ENCODE peak calls at places on chromosomes 7 and 10, in four cellular contexts. H, D, K and U are unnamed samples.

GRCh38 chr7:152383341-152384234 is 52.2 kb downstream of the KMT2C start:
- DNase-seq in H (peak; percentile 85), D (no peak), K (peak; percentile 52), U (peak; percentile 63)

GRCh38 chr10:18743926-18744325 is 84.7 kb downstream of the ARL5B start:
- DNase-seq in H (no peak), D (no peak), K (no peak), U (no peak)

GRCh38 chr7:131522325-131522920 is 34.0 kb downstream of the PODXL start:
- DNase-seq in H (no peak), D (peak; percentile 17), K (no peak), U (no peak)

GRCh38 chr7:132654150-132654549 is 77.9 kb upstream of the PLXNA4 start:
- DNase-seq in H (peak; percentile 18), D (no peak), K (no peak), U (no peak)

GRCh38 chr7:99308461-99309074 is 17.1 kb upstream of the ARPC1A start:
- DNase-seq in H (peak; percentile 59), D (peak; percentile 16), K (no peak), U (no peak)

GRCh38 chr7:18208921-18209320 is 181.3 kb upstream of the PRPS1L1 start:
- DNase-seq in H (no peak), D (no peak), K (no peak), U (no peak)

GRCh38 chr10:70902659-70903261 is 14.4 kb upstream of the PCBD1 start:
- DNase-seq in H (no peak), D (no peak), K (no peak), U (no peak)

GRCh38 chr7:135236727-135237126 is 3.1 kb downstream of the STRA8 start:
- DNase-seq in H (no peak), D (no peak), K (no peak), U (no peak)

GRCh38 chr7:45174328-45174610 is 16.7 kb downstream of the RAMP3 start:
- DNase-seq in H (no peak), D (peak; percentile 25), K (no peak), U (no peak)

GRCh38 chr7:82044497-82045080 is 274.7 kb upstream of the HGF start:
- DNase-seq in H (peak; percentile 47), D (no peak), K (no peak), U (no peak)

GRCh38 chr7:40798612-40799011 is 663.8 kb downstream of the SUGCT start:
- DNase-seq in H (no peak), D (no peak), K (no peak), U (no peak)

GRCh38 chr10:82815680-82816079 is 940.7 kb downstream of the NRG3 start:
- DNase-seq in H (no peak), D (no peak), K (no peak), U (no peak)

GRCh38 chr7:156940421-156941122 is 8.9 kb upstream of the NOM1 start:
- DNase-seq in H (no peak), D (no peak), K (no peak), U (no peak)

GRCh38 chr7:149199234-149199990 is 4.1 kb downstream of the ZNF282 start:
- DNase-seq in H (no peak), D (peak; percentile 12), K (no peak), U (no peak)

GRCh38 chr10:84257343-84258020 is 12.6 kb downstream of the RGR start:
- DNase-seq in H (no peak), D (no peak), K (no peak), U (no peak)

GRCh38 chr7:81267508-81267907 is 348.7 kb upstream of the SEMA3C start:
- DNase-seq in H (no peak), D (no peak), K (no peak), U (peak; percentile 28)

GRCh38 chr7:27091125-27091524 is 4.7 kb downstream of the HOXA1 start:
- DNase-seq in H (no peak), D (no peak), K (no peak), U (no peak)

GRCh38 chr7:112855227-112855626 is 65.0 kb upstream of the TMEM168 start:
- DNase-seq in H (no peak), D (no peak), K (no peak), U (no peak)

GRCh38 chr7:4297165-4297842 is 384.8 kb upstream of the FOXK1 start:
- DNase-seq in H (no peak), D (no peak), K (no peak), U (no peak)

GRCh38 chr7:68073701-68074100 is 1077.1 kb downstream of the TYW1 start:
- DNase-seq in H (no peak), D (no peak), K (no peak), U (no peak)

GRCh38 chr7:84631913-84632312 is 437.3 kb upstream of the SEMA3A start:
- DNase-seq in H (no peak), D (no peak), K (no peak), U (no peak)

GRCh38 chr10:50385610-50386009 is 134.3 kb upstream of the ASAH2 start:
- DNase-seq in H (peak; percentile 40), D (peak; percentile 65), K (no peak), U (no peak)

GRCh38 chr7:72467237-72467636 is 55.1 kb upstream of the CALN1 start:
- DNase-seq in H (no peak), D (no peak), K (no peak), U (no peak)

GRCh38 chr7:115526272-115526671 is 504.3 kb downstream of the TFEC start:
- DNase-seq in H (no peak), D (no peak), K (no peak), U (no peak)

GRCh38 chr7:95396136-95397032 is at the start of gene PON3:
- DNase-seq in H (no peak), D (no peak), K (no peak), U (no peak)

GRCh38 chr7:150307904-150308303 is 15.3 kb upstream of the LRRC61 start:
- DNase-seq in H (no peak), D (no peak), K (no peak), U (no peak)

GRCh38 chr10:132129431-132129830 is 57.3 kb upstream of the DPYSL4 start:
- DNase-seq in H (no peak), D (no peak), K (no peak), U (no peak)

GRCh38 chr10:124060148-124060720 is 33.2 kb downstream of the CHST15 start:
- DNase-seq in H (no peak), D (no peak), K (no peak), U (no peak)

GRCh38 chr7:19107392-19108147 is 9.9 kb downstream of the TWIST1 start:
- DNase-seq in H (peak; percentile 84), D (peak; percentile 66), K (no peak), U (no peak)

GRCh38 chr10:21326594-21326993 is 198.9 kb downstream of the SKIDA1 start:
- DNase-seq in H (no peak), D (no peak), K (no peak), U (no peak)

GRCh38 chr10:93471110-93471651 is 11.0 kb downstream of the MYOF start:
- DNase-seq in H (peak; percentile 95), D (no peak), K (peak; percentile 93), U (peak; percentile 70)

GRCh38 chr10:68175954-68176353 is 56.0 kb downstream of the ATOH7 start:
- DNase-seq in H (no peak), D (no peak), K (no peak), U (no peak)

GRCh38 chr10:75612904-75613684 is 181.7 kb downstream of the LRMDA start:
- DNase-seq in H (no peak), D (no peak), K (no peak), U (no peak)

GRCh38 chr7:30074422-30075030 is 46.3 kb downstream of the PLEKHA8 start:
- DNase-seq in H (no peak), D (no peak), K (no peak), U (no peak)

GRCh38 chr10:89032141-89032814 is 41.7 kb downstream of the FAS start:
- DNase-seq in H (peak; percentile 79), D (no peak), K (no peak), U (peak; percentile 59)

GRCh38 chr10:72846225-72846624 is 47.3 kb upstream of the OIT3 start:
- DNase-seq in H (peak; percentile 59), D (no peak), K (peak; percentile 42), U (peak; percentile 17)

GRCh38 chr10:44958196-44958896 is 1.3 kb upstream of the RASSF4 start:
- DNase-seq in H (peak; percentile 42), D (peak; percentile 53), K (no peak), U (no peak)

GRCh38 chr7:71707041-71707440 is 575.1 kb downstream of the GALNT17 start:
- DNase-seq in H (no peak), D (no peak), K (no peak), U (no peak)

GRCh38 chr7:16264436-16265183 is 156.7 kb downstream of the CRPPA start:
- DNase-seq in H (no peak), D (no peak), K (no peak), U (no peak)

GRCh38 chr10:2137549-2138174 is 400.3 kb upstream of the ADARB2 start:
- DNase-seq in H (no peak), D (no peak), K (no peak), U (no peak)
- TF ChIP-seq CTCF in H (no peak), D (no peak), K (no peak), U (no peak)

GRCh38 chr10:11825796-11826414 is 2.7 kb downstream of the PROSER2 start:
- DNase-seq in H (no peak), D (no peak), K (no peak), U (no peak)

GRCh38 chr10:11827414-11827813 is 4.3 kb downstream of the PROSER2 start:
- DNase-seq in H (no peak), D (no peak), K (no peak), U (no peak)

GRCh38 chr10:11824825-11825224 is 1.7 kb downstream of the PROSER2 start:
- DNase-seq in H (no peak), D (no peak), K (no peak), U (no peak)

GRCh38 chr10:11828682-11829284 is 5.6 kb downstream of the PROSER2 start:
- DNase-seq in H (no peak), D (no peak), K (no peak), U (no peak)

GRCh38 chr10:11827006-11827405 is 3.9 kb downstream of the PROSER2 start:
- DNase-seq in H (no peak), D (no peak), K (no peak), U (no peak)
- H3K4me3 ChIP-seq in H (no peak overlapping the region), D (no peak overlapping the region), K (no peak overlapping the region), U (no peak overlapping the region)

GRCh38 chr7:78434281-78434680 is 635.7 kb downstream of the PHTF2 start:
- DNase-seq in H (no peak), D (no peak), K (no peak), U (no peak)
- TF ChIP-seq CTCF in H (no peak), D (no peak), K (peak; percentile 15), U (no peak)

DNA sequence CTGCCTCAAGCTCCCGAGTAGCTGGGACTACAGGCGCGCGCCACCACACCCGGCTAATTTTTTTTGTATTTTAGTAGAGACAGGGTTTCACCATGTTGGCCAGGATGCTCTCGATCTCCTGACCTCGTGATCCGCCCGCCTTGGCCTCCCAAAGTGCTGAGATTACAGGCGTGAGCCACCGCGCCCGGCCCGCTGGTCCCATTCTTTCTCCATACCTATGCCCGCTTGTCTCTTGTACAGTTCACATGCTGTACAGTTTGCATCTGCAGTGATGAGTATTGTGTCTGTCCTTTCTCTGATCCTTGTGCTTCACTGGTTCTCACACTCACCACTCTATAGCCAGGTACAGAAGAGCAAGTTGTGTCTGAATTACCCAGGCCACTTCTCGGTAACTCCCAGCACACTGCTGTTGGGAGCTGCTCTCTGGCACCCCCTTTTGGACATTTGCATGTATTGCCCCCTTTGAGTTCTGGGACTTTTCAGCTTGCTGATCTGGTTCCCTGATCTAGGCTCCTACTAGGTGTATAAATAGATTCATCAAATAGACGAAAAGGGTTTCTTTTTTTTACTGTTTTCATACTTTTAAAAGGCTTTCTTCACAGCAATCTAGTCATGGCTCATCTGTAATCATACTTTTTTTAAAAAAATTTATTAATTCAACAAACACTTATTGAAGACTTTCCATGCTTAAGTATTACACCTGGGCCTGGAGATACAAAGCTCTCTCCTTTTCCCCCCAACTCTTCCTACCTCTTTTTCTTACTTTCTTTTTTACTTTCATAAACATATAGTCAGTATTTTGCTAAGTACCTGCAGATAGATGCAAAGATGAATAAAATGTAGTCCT is 53.5 kb downstream of the AOAH start:
- DNase-seq in H (peak; percentile 34), D (no peak), K (no peak), U (no peak)
- H3K4me3 ChIP-seq in H (no peak overlapping the region), D (no peak overlapping the region), K (no peak overlapping the region), U (no peak overlapping the region)

GRCh38 chr10:81348003-81348402 is 527.0 kb upstream of the NRG3 start:
- DNase-seq in H (no peak), D (no peak), K (no peak), U (no peak)
- TF ChIP-seq CTCF in H (no peak), D (no peak), K (no peak), U (no peak)